ENCODE peak calls at places on chromosomes 5 and 9, in ten cellular contexts. J is AG04449, X is uterus, Z is A549, V is bronchial epithelial cell, K is body of pancreas, B is ovary, Y is cardiac fibroblast, H is stomach, U is pancreas. T is an unnamed sample.

GRCh38 chr9:125261501-125262216 is at the start of gene GAPVD1:
- DNase-seq in J (no peak), X (peak; percentile 80), Z (peak; percentile 98), V (peak; percentile 74), K (peak; percentile 87), B (peak; percentile 90), Y (peak; percentile 84), H (peak; percentile 89), U (peak; percentile 96), T (peak; percentile 53)

GRCh38 chr5:143653766-143654282 is 158.1 kb upstream of the HMHB1 start:
- DNase-seq in J (no peak), X (no peak), Z (no peak), V (peak; percentile 40), K (no peak), B (no peak), Y (peak; percentile 32), H (no peak), U (no peak), T (no peak)

GRCh38 chr9:69771775-69772418 is 12.1 kb upstream of the PTAR1 start:
- DNase-seq in J (peak; percentile 57), X (no peak), Z (no peak), V (peak; percentile 44), K (no peak), B (no peak), Y (peak; percentile 94), H (no peak), U (no peak), T (no peak)

GRCh38 chr5:172096184-172096941 is 89.9 kb upstream of the FBXW11 start:
- DNase-seq in J (no peak), X (no peak), Z (no peak), V (no peak), K (no peak), B (no peak), Y (no peak), H (no peak), U (no peak), T (no peak)

GRCh38 chr9:130275156-130275555 is 9.6 kb downstream of the HMCN2 start:
- DNase-seq in J (no peak), X (no peak), Z (no peak), V (no peak), K (no peak), B (no peak), Y (no peak), H (no peak), U (no peak), T (no peak)

GRCh38 chr9:124784503-124784902 is 7.6 kb downstream of the OLFML2A start:
- DNase-seq in J (no peak), X (no peak), Z (no peak), V (no peak), K (peak; percentile 2), B (no peak), Y (peak; percentile 79), H (no peak), U (no peak), T (no peak)

GRCh38 chr9:125812403-125812802 is 65.2 kb downstream of the PBX3 start:
- DNase-seq in J (no peak), X (no peak), Z (no peak), V (no peak), K (no peak), B (no peak), Y (no peak), H (no peak), U (no peak), T (no peak)

GRCh38 chr9:96784021-96784420 is 6.1 kb upstream of the ZNF510 start:
- DNase-seq in J (no peak), X (no peak), Z (no peak), V (no peak), K (no peak), B (no peak), Y (no peak), H (no peak), U (no peak), T (no peak)

GRCh38 chr5:157212307-157212706 is 31.7 kb downstream of the ITK start:
- DNase-seq in J (no peak), X (no peak), Z (no peak), V (no peak), K (no peak), B (no peak), Y (no peak), H (no peak), U (no peak), T (no peak)

GRCh38 chr5:132000677-132001453 is 10.6 kb downstream of the ACSL6 start:
- DNase-seq in J (no peak), X (no peak), Z (no peak), V (no peak), K (no peak), B (no peak), Y (no peak), H (no peak), U (peak; percentile 11), T (no peak)

GRCh38 chr9:107487521-107488399 is 1.8 kb downstream of the KLF4 start:
- DNase-seq in J (no peak), X (peak; percentile 34), Z (peak; percentile 33), V (no peak), K (peak; percentile 53), B (peak; percentile 67), Y (peak; percentile 49), H (peak; percentile 68), U (peak; percentile 84), T (no peak)

GRCh38 chr9:97741947-97742346 is 44.8 kb upstream of the XPA start:
- DNase-seq in J (no peak), X (no peak), Z (no peak), V (no peak), K (no peak), B (no peak), Y (no peak), H (no peak), U (no peak), T (no peak)

GRCh38 chr9:113222482-113222841 is 1.1 kb downstream of the SLC31A1 start:
- DNase-seq in J (no peak), X (no peak), Z (no peak), V (peak; percentile 12), K (no peak), B (no peak), Y (peak; percentile 30), H (no peak), U (no peak), T (no peak)

GRCh38 chr5:174872271-174872670 is 147.9 kb downstream of the MSX2 start:
- DNase-seq in J (no peak), X (no peak), Z (no peak), V (no peak), K (no peak), B (no peak), Y (peak; percentile 1), H (no peak), U (no peak), T (no peak)

GRCh38 chr5:164148292-164148691 is 642.9 kb downstream of the MAT2B start:
- DNase-seq in J (no peak), X (no peak), Z (no peak), V (no peak), K (no peak), B (no peak), Y (no peak), H (no peak), U (no peak), T (no peak)

GRCh38 chr5:55231029-55231475 is 2.4 kb downstream of the CCNO start:
- DNase-seq in J (no peak), X (no peak), Z (no peak), V (no peak), K (no peak), B (no peak), Y (no peak), H (no peak), U (no peak), T (no peak)
- H3K4me3 ChIP-seq in J (peak overlapping the region; percentile 30), X (peak overlapping the region; percentile 55), Z (no peak overlapping the region), V (peak overlapping the region; percentile 75), K (peak overlapping the region; percentile 51), B (peak overlapping the region; percentile 40), Y (no peak overlapping the region), H (peak overlapping the region; percentile 54), U (peak overlapping the region; percentile 61), T (no peak overlapping the region)

DNA sequence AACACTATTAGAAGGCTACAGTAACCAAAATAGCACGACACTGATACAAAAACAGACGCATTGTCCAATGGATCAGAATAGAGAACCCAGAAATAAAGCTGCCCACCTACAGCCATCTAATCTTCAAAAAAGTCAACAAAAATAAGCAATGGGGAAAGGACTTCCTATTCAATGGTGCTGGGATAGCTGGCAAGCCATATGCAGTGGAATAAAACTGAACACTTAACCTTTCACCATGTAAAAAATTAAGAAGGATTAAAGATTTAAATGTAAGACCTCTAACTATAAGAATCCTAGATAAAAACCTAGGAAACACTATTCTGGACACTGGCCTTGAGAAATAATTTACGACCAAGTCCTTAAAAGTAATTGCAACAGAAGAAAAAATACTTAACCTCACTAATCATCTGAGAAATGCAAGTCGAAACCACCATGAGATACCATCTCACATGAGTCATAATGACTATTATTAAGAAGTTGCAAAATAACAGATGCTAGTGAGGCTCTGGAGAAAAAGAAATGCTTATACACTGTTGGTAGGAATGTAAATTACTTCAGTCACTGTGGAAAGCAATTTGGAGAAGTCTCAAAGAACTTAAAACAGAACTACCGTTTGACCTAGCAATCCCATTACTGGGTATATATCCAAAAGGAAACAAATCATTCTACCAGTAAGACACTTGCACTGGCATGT is 203.3 kb upstream of the CDH9 start:
- DNase-seq in J (peak; percentile 95), X (no peak), Z (no peak), V (peak; percentile 97), K (no peak), B (no peak), Y (peak; percentile 96), H (no peak), U (no peak), T (peak; percentile 83)
- TF ChIP-seq CTCF in J (peak; percentile 20), X (no peak), Z (no peak), V (peak; percentile 11), K (no peak), B (no peak), Y (peak; percentile 33), H (no peak), U (no peak), T (no peak)

DNA sequence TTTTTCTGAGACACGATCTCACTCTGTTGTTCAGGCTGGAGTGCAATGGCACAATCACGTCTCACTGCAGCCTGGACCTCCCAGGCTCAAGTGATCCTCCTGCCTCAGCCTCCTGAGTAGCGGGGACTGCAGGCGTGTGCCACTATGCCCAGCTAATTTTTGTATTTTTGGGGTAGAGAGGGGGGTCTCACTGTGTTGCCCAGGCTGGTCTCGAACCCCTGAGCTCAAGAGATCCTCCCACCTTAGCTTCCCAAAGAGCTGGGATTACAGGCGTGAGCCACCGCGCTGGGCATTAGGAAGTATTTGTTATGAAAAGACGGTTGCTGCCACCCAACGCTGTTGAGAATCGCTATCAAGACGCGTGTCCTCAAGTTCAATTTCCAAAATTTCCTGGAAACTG is 180.9 kb upstream of the TBCA start:
- DNase-seq in J (no peak), X (no peak), Z (no peak), V (no peak), K (no peak), B (no peak), Y (no peak), H (no peak), U (no peak), T (no peak)
- H3K4me3 ChIP-seq in J (no peak overlapping the region), X (no peak overlapping the region), Z (no peak overlapping the region), V (no peak overlapping the region), K (no peak overlapping the region), B (no peak overlapping the region), Y (no peak overlapping the region), H (no peak overlapping the region), U (no peak overlapping the region), T (no peak overlapping the region)

DNA sequence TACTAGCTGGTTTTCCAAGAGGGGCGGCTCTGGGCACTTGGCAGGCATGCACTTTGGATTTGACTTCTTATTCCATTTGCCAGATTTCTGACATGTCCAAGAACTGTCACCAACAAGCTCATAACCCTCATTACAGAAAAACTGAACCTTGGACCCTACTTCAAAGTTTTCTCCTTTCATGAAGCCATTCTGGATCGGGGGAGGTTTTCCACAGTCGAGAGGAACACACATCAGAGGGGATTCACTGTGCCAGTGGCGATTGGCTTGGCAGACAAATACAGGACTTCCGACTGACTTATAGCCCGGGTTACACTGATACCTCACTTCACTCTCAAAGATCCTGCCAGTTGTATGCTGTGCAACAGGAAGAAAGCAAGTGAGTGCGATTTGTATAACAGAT is 70.9 kb upstream of the TXNDC8 start:
- DNase-seq in J (no peak), X (no peak), Z (no peak), V (no peak), K (no peak), B (no peak), Y (no peak), H (no peak), U (no peak), T (no peak)
- TF ChIP-seq CTCF in J (no peak), X (no peak), Z (no peak), V (no peak), K (no peak), B (no peak), Y (no peak), H (no peak), U (no peak), T (no peak)